ENCODE peak calls at places on chromosomes 12 and 14, in eight cellular contexts. F is spleen, O is body of pancreas, A is lower lobe of right lung, I is GM10248, K is K562, U is RWPE1, H is breast epithelium. B is an unnamed sample.

GRCh38 chr14:52583544-52583943 is 30.9 kb downstream of the GPR137C start:
- DNase-seq in F (no peak), O (no peak), A (no peak), I (no peak), K (no peak), U (peak; percentile 3), H (no peak), B (no peak)

GRCh38 chr14:105664691-105665090 is 138.3 kb downstream of the TMEM121 start:
- DNase-seq in F (peak; percentile 66), O (no peak), A (no peak), I (no peak), K (no peak), U (no peak), H (no peak), B (no peak)

GRCh38 chr14:29999013-29999539 is 71.4 kb upstream of the PRKD1 start:
- DNase-seq in F (no peak), O (no peak), A (no peak), I (no peak), K (no peak), U (no peak), H (no peak), B (no peak)

GRCh38 chr14:22025884-22026283 is 352.3 kb upstream of the OR4E1 start:
- DNase-seq in F (no peak), O (no peak), A (no peak), I (no peak), K (no peak), U (no peak), H (no peak), B (no peak)

GRCh38 chr12:65454115-65454823 is 175.8 kb downstream of the MSRB3 start:
- DNase-seq in F (no peak), O (no peak), A (no peak), I (no peak), K (no peak), U (no peak), H (no peak), B (no peak)

GRCh38 chr12:4763549-4763948 is 43.3 kb downstream of the GALNT8 start:
- DNase-seq in F (no peak), O (no peak), A (no peak), I (no peak), K (peak; percentile 60), U (no peak), H (peak; percentile 38), B (no peak)

GRCh38 chr14:22112004-22112403 is 438.4 kb upstream of the OR4E1 start:
- DNase-seq in F (no peak), O (no peak), A (no peak), I (peak; percentile 29), K (peak; percentile 9), U (peak; percentile 11), H (no peak), B (no peak)

GRCh38 chr14:92991536-92991935 is 68.6 kb downstream of the CHGA start:
- DNase-seq in F (no peak), O (no peak), A (no peak), I (no peak), K (no peak), U (no peak), H (no peak), B (no peak)

GRCh38 chr14:69685716-69686115 is 74.3 kb downstream of the SUSD6 start:
- DNase-seq in F (no peak), O (peak; percentile 90), A (peak; percentile 84), I (no peak), K (no peak), U (peak; percentile 55), H (peak; percentile 50), B (no peak)

GRCh38 chr12:51813931-51814310 is 34.6 kb downstream of the FIGNL2 start:
- DNase-seq in F (no peak), O (no peak), A (no peak), I (no peak), K (no peak), U (no peak), H (no peak), B (no peak)

GRCh38 chr12:93783827-93784226 is 106.7 kb downstream of the CRADD start:
- DNase-seq in F (no peak), O (no peak), A (no peak), I (no peak), K (no peak), U (no peak), H (no peak), B (peak; percentile 57)

GRCh38 chr12:42790761-42791151 is 201.2 kb upstream of the PRICKLE1 start:
- DNase-seq in F (no peak), O (no peak), A (no peak), I (no peak), K (peak; percentile 14), U (peak; percentile 36), H (no peak), B (no peak)

GRCh38 chr12:82896979-82897378 is 210.3 kb downstream of the TMTC2 start:
- DNase-seq in F (no peak), O (peak; percentile 70), A (no peak), I (no peak), K (no peak), U (peak; percentile 73), H (peak; percentile 49), B (no peak)

GRCh38 chr12:11628353-11628752 is 21.1 kb upstream of the ETV6 start:
- DNase-seq in F (no peak), O (no peak), A (no peak), I (no peak), K (no peak), U (no peak), H (no peak), B (no peak)

GRCh38 chr12:11624126-11624525 is 25.3 kb upstream of the ETV6 start:
- DNase-seq in F (no peak), O (no peak), A (no peak), I (no peak), K (no peak), U (no peak), H (no peak), B (no peak)

GRCh38 chr12:11621797-11622423 is 27.6 kb upstream of the ETV6 start:
- DNase-seq in F (no peak), O (no peak), A (no peak), I (no peak), K (no peak), U (no peak), H (no peak), B (no peak)

GRCh38 chr12:11623382-11623781 is 26.1 kb upstream of the ETV6 start:
- DNase-seq in F (no peak), O (no peak), A (no peak), I (no peak), K (no peak), U (no peak), H (no peak), B (no peak)

GRCh38 chr12:11622774-11623375 is 26.6 kb upstream of the ETV6 start:
- DNase-seq in F (no peak), O (no peak), A (no peak), I (peak; percentile 27), K (no peak), U (no peak), H (no peak), B (no peak)
- TF ChIP-seq CTCF in F (no peak), O (no peak), A (no peak), I (peak; percentile 40), K (no peak), U (no peak), H (no peak), B (no peak)

GRCh38 chr12:54684636-54685630 is 36.8 kb upstream of the DCD start:
- DNase-seq in F (no peak), O (peak; percentile 69), A (no peak), I (no peak), K (no peak), U (no peak), H (peak; percentile 82), B (no peak)

GRCh38 chr12:54682674-54683073 is 34.5 kb upstream of the DCD start:
- DNase-seq in F (no peak), O (no peak), A (no peak), I (no peak), K (no peak), U (no peak), H (no peak), B (no peak)

GRCh38 chr12:54683388-54683787 is 35.2 kb upstream of the DCD start:
- DNase-seq in F (no peak), O (no peak), A (no peak), I (no peak), K (no peak), U (no peak), H (no peak), B (no peak)

GRCh38 chr12:54678131-54678530 is 30.0 kb upstream of the DCD start:
- DNase-seq in F (no peak), O (no peak), A (no peak), I (no peak), K (no peak), U (no peak), H (no peak), B (no peak)

DNA sequence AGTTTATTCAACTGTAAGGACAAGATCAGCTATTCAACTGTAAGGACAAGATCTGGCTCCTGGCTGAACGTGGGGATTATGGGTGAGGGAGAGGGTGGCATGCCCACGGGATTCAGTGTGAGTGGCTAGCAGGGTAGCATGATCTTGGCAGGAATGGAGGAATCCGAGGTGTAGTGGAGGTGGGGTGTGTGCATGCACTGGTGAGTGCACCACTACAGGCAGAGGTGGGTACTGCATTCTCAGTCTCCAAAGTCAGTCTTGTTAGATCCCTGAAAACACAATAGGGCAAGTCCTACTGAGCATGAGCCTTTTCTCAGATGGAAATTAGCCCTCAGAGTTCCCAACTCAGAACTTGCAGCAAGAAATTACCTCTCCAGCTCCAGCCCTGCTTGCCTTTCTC is 32.2 kb upstream of the DCD start:
- DNase-seq in F (no peak), O (peak; percentile 60), A (no peak), I (peak; percentile 39), K (peak; percentile 60), U (peak; percentile 37), H (no peak), B (no peak)
- TF ChIP-seq CTCF in F (no peak), O (peak; percentile 41), A (peak; percentile 37), I (peak; percentile 24), K (peak; percentile 70), U (peak; percentile 24), H (no peak), B (peak; percentile 84)

GRCh38 chr14:83217492-83217891 is 1683.8 kb upstream of the SEL1L start:
- DNase-seq in F (no peak), O (no peak), A (no peak), I (no peak), K (no peak), U (no peak), H (no peak), B (no peak)
- TF ChIP-seq CTCF in F (no peak), O (no peak), A (no peak), I (no peak), K (no peak), U (no peak), H (no peak), B (no peak)

GRCh38 chr12:55927588-55928502 is at the start of gene PYM1:
- DNase-seq in F (peak; percentile 95), O (peak; percentile 92), A (peak; percentile 91), I (peak; percentile 77), K (peak; percentile 89), U (peak; percentile 69), H (peak; percentile 76), B (peak; percentile 75)
- TF ChIP-seq CTCF in F (no peak), O (no peak), A (no peak), I (no peak), K (no peak), U (no peak), H (no peak), B (no peak)

GRCh38 chr12:47904647-47905312 is at the start of gene VDR:
- DNase-seq in F (peak; percentile 94), O (peak; percentile 89), A (peak; percentile 89), I (peak; percentile 92), K (peak; percentile 91), U (peak; percentile 93), H (peak; percentile 85), B (peak; percentile 77)
- TF ChIP-seq CTCF in F (peak; percentile 18), O (no peak), A (no peak), I (peak; percentile 19), K (no peak), U (peak; percentile 27), H (peak; percentile 7), B (peak; percentile 27)